ENCODE peak calls at places on chromosomes 13 and 19, in nine cellular contexts. B is AG04450; V is fibroblast of the aortic adventitia; N is GM23338; Q is AG10803; C is Peyer's patch; U is CD4-positive, alpha-beta T cell; W is ovary; J is A549. S is an unnamed sample.

GRCh38 chr19:54518844-54519243 is 16.2 kb downstream of the LAIR2 start:
- DNase-seq in B (no peak), V (no peak), N (no peak), Q (no peak), C (no peak), U (no peak), W (no peak), J (no peak), S (peak)

GRCh38 chr19:32138416-32138815 is 207.0 kb upstream of the ZNF507 start:
- DNase-seq in B (no peak), V (no peak), N (peak), Q (no peak), C (no peak), U (no peak), W (no peak), J (no peak), S (no peak)

GRCh38 chr19:45117167-45117594 is 24.2 kb downstream of the PPP1R37 start:
- DNase-seq in B (no peak), V (no peak), N (no peak), Q (no peak), C (no peak), U (peak), W (no peak), J (no peak), S (peak)

GRCh38 chr19:31257426-31258130 is 91.7 kb downstream of the TSHZ3 start:
- DNase-seq in B (no peak), V (no peak), N (no peak), Q (no peak), C (no peak), U (no peak), W (no peak), J (no peak), S (no peak)

GRCh38 chr13:79781829-79782540 is 301.0 kb downstream of the NDFIP2 start:
- DNase-seq in B (no peak), V (peak), N (no peak), Q (no peak), C (no peak), U (no peak), W (no peak), J (no peak), S (no peak)

GRCh38 chr13:79988573-79988972 is 352.4 kb downstream of the SPRY2 start:
- DNase-seq in B (no peak), V (peak), N (no peak), Q (peak), C (peak), U (no peak), W (no peak), J (no peak), S (no peak)

GRCh38 chr13:113927661-113928581 is 46.0 kb downstream of the C13orf46 start:
- DNase-seq in B (peak), V (peak), N (no peak), Q (peak), C (peak), U (no peak), W (no peak), J (no peak), S (no peak)

GRCh38 chr13:85520445-85520844 is 278.8 kb downstream of the SLITRK6 start:
- DNase-seq in B (peak), V (peak), N (no peak), Q (peak), C (no peak), U (no peak), W (no peak), J (no peak), S (no peak)

GRCh38 chr19:32682317-32682716 is 6.7 kb downstream of the RGS9BP start:
- DNase-seq in B (no peak), V (no peak), N (no peak), Q (no peak), C (no peak), U (no peak), W (no peak), J (no peak), S (no peak)

GRCh38 chr19:29623726-29624488 is 17.8 kb downstream of the POP4 start:
- DNase-seq in B (no peak), V (no peak), N (no peak), Q (no peak), C (peak), U (peak), W (no peak), J (no peak), S (peak)

GRCh38 chr19:10000171-10000826 is 10.0 kb downstream of the COL5A3 start:
- DNase-seq in B (no peak), V (peak), N (peak), Q (peak), C (peak), U (peak), W (peak), J (peak), S (peak)

GRCh38 chr13:24043590-24044350 is 116.8 kb upstream of the SPATA13 start:
- DNase-seq in B (no peak), V (no peak), N (no peak), Q (peak), C (no peak), U (no peak), W (no peak), J (no peak), S (no peak)

GRCh38 chr19:18940791-18941627 is at the start of gene HOMER3:
- DNase-seq in B (no peak), V (peak), N (peak), Q (peak), C (peak), U (peak), W (peak), J (peak), S (peak)

GRCh38 chr13:28991764-28992163 is 171.6 kb downstream of the MTUS2 start:
- DNase-seq in B (no peak), V (no peak), N (no peak), Q (no peak), C (no peak), U (no peak), W (no peak), J (no peak), S (no peak)

GRCh38 chr13:67392014-67392413 is 161.9 kb upstream of the PCDH9 start:
- DNase-seq in B (no peak), V (no peak), N (no peak), Q (no peak), C (no peak), U (no peak), W (no peak), J (no peak), S (no peak)

GRCh38 chr19:55212447-55212846 is 3.1 kb upstream of the PTPRH start:
- DNase-seq in B (no peak), V (no peak), N (peak), Q (no peak), C (peak), U (peak), W (no peak), J (peak), S (peak)

GRCh38 chr13:44238011-44238421 is 135.6 kb upstream of the SERP2 start:
- DNase-seq in B (peak), V (peak), N (no peak), Q (peak), C (no peak), U (no peak), W (no peak), J (no peak), S (no peak)

GRCh38 chr13:98345103-98345899 is 168.2 kb upstream of the RNF113B start:
- DNase-seq in B (no peak), V (no peak), N (no peak), Q (no peak), C (no peak), U (no peak), W (no peak), J (no peak), S (no peak)

GRCh38 chr13:113365551-113365971 is 1.6 kb upstream of the GRTP1 start:
- DNase-seq in B (no peak), V (no peak), N (no peak), Q (no peak), C (no peak), U (no peak), W (peak), J (no peak), S (no peak)

GRCh38 chr19:29389495-29389894 is 136.3 kb upstream of the VSTM2B start:
- DNase-seq in B (no peak), V (no peak), N (no peak), Q (no peak), C (no peak), U (no peak), W (no peak), J (no peak), S (no peak)

GRCh38 chr13:27290715-27291114 is 20.1 kb downstream of the RASL11A start:
- DNase-seq in B (no peak), V (no peak), N (peak), Q (no peak), C (no peak), U (no peak), W (no peak), J (no peak), S (no peak)

GRCh38 chr13:73138967-73139491 is 80.2 kb downstream of the KLF5 start:
- DNase-seq in B (no peak), V (no peak), N (peak), Q (no peak), C (no peak), U (no peak), W (no peak), J (peak), S (no peak)

GRCh38 chr19:4140237-4140711 is 13.2 kb upstream of the CREB3L3 start:
- DNase-seq in B (peak), V (peak), N (peak), Q (peak), C (peak), U (no peak), W (no peak), J (peak), S (peak)

GRCh38 chr13:23960566-23961156 is 63.4 kb upstream of the C1QTNF9B start:
- DNase-seq in B (no peak), V (peak), N (peak), Q (peak), C (no peak), U (no peak), W (no peak), J (no peak), S (peak)

GRCh38 chr19:593055-593454 is 3.4 kb downstream of the HCN2 start:
- DNase-seq in B (no peak), V (no peak), N (no peak), Q (no peak), C (no peak), U (no peak), W (no peak), J (no peak), S (no peak)

GRCh38 chr13:21501709-21502108 is 42.6 kb upstream of the ZDHHC20 start:
- DNase-seq in B (no peak), V (no peak), N (peak), Q (no peak), C (no peak), U (no peak), W (no peak), J (no peak), S (peak)

GRCh38 chr13:79628463-79628862 is 147.5 kb downstream of the NDFIP2 start:
- DNase-seq in B (no peak), V (no peak), N (no peak), Q (no peak), C (no peak), U (no peak), W (no peak), J (no peak), S (no peak)

GRCh38 chr19:55386515-55386947 is 799 bp downstream of the RPL28 start:
- DNase-seq in B (no peak), V (no peak), N (no peak), Q (no peak), C (no peak), U (no peak), W (no peak), J (no peak), S (no peak)

GRCh38 chr13:99028890-99029289 is 51.0 kb upstream of the DOCK9 start:
- DNase-seq in B (no peak), V (no peak), N (peak), Q (no peak), C (no peak), U (peak), W (no peak), J (no peak), S (peak)

GRCh38 chr19:13995017-13995728 is 10.9 kb downstream of the RFX1 start:
- DNase-seq in B (no peak), V (peak), N (no peak), Q (peak), C (no peak), U (no peak), W (no peak), J (no peak), S (no peak)

GRCh38 chr19:16185925-16186234 is 670 bp downstream of the FAM32A start:
- DNase-seq in B (no peak), V (no peak), N (no peak), Q (peak), C (no peak), U (no peak), W (no peak), J (no peak), S (peak)

GRCh38 chr13:113791761-113792160 is 32.7 kb downstream of the TMEM255B start:
- DNase-seq in B (no peak), V (no peak), N (no peak), Q (no peak), C (peak), U (no peak), W (no peak), J (no peak), S (no peak)

GRCh38 chr13:33108620-33109019 is 92.4 kb downstream of the KL start:
- DNase-seq in B (no peak), V (peak), N (no peak), Q (peak), C (no peak), U (no peak), W (no peak), J (no peak), S (no peak)

GRCh38 chr19:16449330-16449961 is 22.3 kb downstream of the EPS15L1 start:
- DNase-seq in B (no peak), V (no peak), N (no peak), Q (no peak), C (no peak), U (no peak), W (no peak), J (no peak), S (peak)

GRCh38 chr19:10422846-10423245 is 2.5 kb downstream of the PDE4A start:
- DNase-seq in B (no peak), V (no peak), N (no peak), Q (no peak), C (no peak), U (no peak), W (no peak), J (no peak), S (no peak)

GRCh38 chr13:95926231-95926630 is 127.0 kb downstream of the UGGT2 start:
- DNase-seq in B (no peak), V (no peak), N (no peak), Q (no peak), C (no peak), U (no peak), W (no peak), J (no peak), S (no peak)

DNA sequence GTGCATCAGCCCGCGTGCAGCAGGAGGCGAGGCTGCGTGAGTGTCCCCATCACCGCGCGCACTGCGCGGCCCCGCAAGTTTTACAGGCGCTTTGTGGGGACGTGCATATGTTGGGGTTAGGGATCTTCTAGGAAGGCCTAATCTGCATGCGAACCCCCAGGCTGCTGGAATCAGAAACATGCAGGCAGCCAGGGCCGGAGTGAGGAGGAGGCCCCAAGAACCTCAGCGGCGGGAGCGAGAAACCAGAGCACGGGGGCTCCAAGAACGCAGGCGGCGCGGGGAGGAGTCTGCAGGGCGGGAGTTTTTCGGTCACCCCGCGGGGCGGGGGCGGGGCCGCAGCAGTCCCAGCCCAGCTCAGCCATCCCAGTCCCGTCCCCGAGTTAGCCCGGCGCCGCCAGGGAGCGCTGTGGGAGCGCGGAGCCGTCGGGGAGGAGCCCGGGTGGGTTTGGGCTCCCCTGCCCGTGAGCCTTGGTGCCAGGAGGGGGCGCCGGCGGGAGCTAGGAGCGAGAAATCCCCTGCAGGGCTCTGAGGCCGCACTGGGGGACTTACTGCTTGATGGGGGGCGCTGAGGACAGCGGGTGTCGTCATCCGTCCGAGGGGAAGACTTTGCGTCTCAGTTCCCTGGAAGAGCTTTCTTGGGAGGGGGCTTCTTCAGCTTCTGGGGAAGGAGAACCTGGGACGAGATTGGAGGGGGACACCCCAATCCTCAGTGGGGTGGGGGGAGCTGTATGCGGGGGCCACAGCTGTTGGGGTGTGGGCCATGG is 933 bp upstream of the NRTN start:
- DNase-seq in B (peak), V (peak), N (peak), Q (peak), C (peak), U (peak), W (peak), J (peak), S (peak)
- TF ChIP-seq CTCF in B (peak), V (peak), N (peak), Q (peak), C (peak), U (peak), W (peak), J (peak), S (peak)

GRCh38 chr19:38737921-38738731 is 6.1 kb downstream of the CAPN12 start:
- DNase-seq in B (no peak), V (no peak), N (no peak), Q (no peak), C (no peak), U (no peak), W (no peak), J (no peak), S (no peak)
- TF ChIP-seq CTCF in B (peak), V (no peak), N (no peak), Q (no peak), C (no peak), U (no peak), W (no peak), J (no peak), S (no peak)

DNA sequence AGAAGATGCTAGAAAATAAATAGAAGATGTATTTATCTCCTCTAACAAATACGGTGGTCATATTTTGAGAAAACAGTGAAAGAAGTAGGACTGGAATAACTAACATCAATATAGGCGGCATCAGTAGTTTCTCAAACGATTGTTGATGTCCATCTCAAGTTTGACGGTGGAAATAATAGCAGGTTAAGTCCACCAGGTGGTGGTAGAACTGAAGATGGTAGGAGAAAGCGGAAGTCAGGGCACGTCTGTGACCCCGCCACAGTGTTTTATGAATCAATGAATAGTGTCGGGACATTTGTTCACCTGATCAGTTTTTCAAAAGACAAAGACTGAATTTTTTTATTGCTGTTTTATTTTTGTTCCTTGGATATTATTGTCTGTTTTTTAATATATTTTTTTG is 706.4 kb upstream of the SLC10A2 start:
- DNase-seq in B (no peak), V (no peak), N (peak), Q (no peak), C (no peak), U (no peak), W (no peak), J (peak), S (no peak)
- TF ChIP-seq CTCF in B (no peak), V (no peak), N (peak), Q (no peak), C (no peak), U (peak), W (no peak), J (peak), S (no peak)

GRCh38 chr13:39685652-39686051 is 30.2 kb downstream of the COG6 start:
- DNase-seq in B (no peak), V (no peak), N (no peak), Q (no peak), C (no peak), U (no peak), W (no peak), J (no peak), S (no peak)
- TF ChIP-seq CTCF in B (no peak), V (no peak), N (no peak), Q (no peak), C (no peak), U (no peak), W (no peak), J (no peak), S (no peak)

GRCh38 chr19:50703915-50704548 is 15.6 kb downstream of the SHANK1 start:
- DNase-seq in B (no peak), V (no peak), N (peak), Q (no peak), C (no peak), U (no peak), W (no peak), J (peak), S (no peak)
- TF ChIP-seq CTCF in B (no peak), V (no peak), N (peak), Q (peak), C (no peak), U (no peak), W (no peak), J (peak), S (no peak)